ENCODE peak calls at places on chromosome X, in five cellular contexts. E is epithelial cell of proximal tubule; W is stimulated activated naive B cell treated with anti-CD40 and anti-IgM and Interleukin-4, amounts not matched to agents 10 μg/mL and 1 μg/mL and 100 μg/mL, for 72 hours; R is HuH-7; O is neural progenitor cell. V is an unnamed sample.

GRCh38 chrX:140762061-140762460 is 52.5 kb downstream of the LINC00632 start:
- DNase-seq in E (no peak), W (peak), R (peak), O (peak), V (no peak)

GRCh38 chrX:67044029-67044653 is 405.3 kb upstream of the EDA2R start:
- DNase-seq in E (no peak), O (no peak), W (no peak), R (no peak), V (no peak)

GRCh38 chrX:51860679-51861078 is 32.7 kb upstream of the MAGED1 start:
- DNase-seq in W (no peak), O (peak), R (peak), E (no peak), V (no peak)

GRCh38 chrX:41300758-41301437 is 33.1 kb upstream of the DDX3X start:
- DNase-seq in O (no peak), R (no peak), W (no peak), E (no peak), V (no peak)

GRCh38 chrX:87338510-87338909 is 179.1 kb upstream of the KLHL4 start:
- DNase-seq in O (peak), E (peak), W (no peak), R (no peak), V (no peak)

GRCh38 chrX:1451676-1452496 is 823 bp downstream of the ASMTL start:
- DNase-seq in R (no peak), E (no peak), W (peak), O (peak), V (no peak)

GRCh38 chrX:70455366-70456202 is 10.9 kb downstream of the DLG3 start:
- DNase-seq in E (no peak), O (peak), R (no peak), W (no peak), V (no peak)

GRCh38 chrX:119181491-119181890 is 53.9 kb upstream of the KIAA1210 start:
- DNase-seq in W (no peak), R (peak), O (peak), E (peak), V (no peak)

GRCh38 chrX:103847174-103847870 is 15.3 kb upstream of the RAB9B start:
- DNase-seq in O (no peak), W (no peak), R (no peak), E (no peak), V (no peak)

GRCh38 chrX:153665726-153666306 is 7.8 kb downstream of the PNCK start:
- DNase-seq in W (no peak), O (no peak), E (no peak), R (no peak), V (no peak)

GRCh38 chrX:21056636-21057035 is 317.6 kb upstream of the CNKSR2 start:
- DNase-seq in O (no peak), R (no peak), E (no peak), W (no peak), V (no peak)

GRCh38 chrX:10744011-10744410 is 123.6 kb upstream of the MID1 start:
- DNase-seq in W (no peak), O (peak), E (no peak), R (no peak), V (no peak)

GRCh38 chrX:5051831-5052491 is 1176.7 kb downstream of the NLGN4X start:
- DNase-seq in R (no peak), E (peak), O (no peak), W (no peak), V (no peak)

GRCh38 chrX:75229774-75230173 is 44.1 kb upstream of the UPRT start:
- DNase-seq in E (no peak), O (no peak), W (no peak), R (no peak), V (peak)

GRCh38 chrX:24148118-24148517 is 1.4 kb upstream of the ZFX start:
- DNase-seq in W (no peak), O (no peak), R (no peak), E (no peak), V (no peak)

GRCh38 chrX:132833373-132833772 is 125.1 kb downstream of the HS6ST2 start:
- DNase-seq in O (no peak), E (no peak), W (no peak), R (no peak), V (no peak)

GRCh38 chrX:78111140-78111931 is 7.3 kb downstream of the PGK1 start:
- DNase-seq in E (no peak), W (no peak), R (no peak), O (no peak), V (no peak)

GRCh38 chrX:44569122-44569521 is 26.5 kb upstream of the FUNDC1 start:
- DNase-seq in O (no peak), E (no peak), R (no peak), W (no peak), V (no peak)

GRCh38 chrX:55758033-55758432 is 40.5 kb downstream of the RRAGB start:
- DNase-seq in W (no peak), R (no peak), E (no peak), O (no peak), V (no peak)

GRCh38 chrX:139932901-139933796 is at the start of gene ATP11C:
- DNase-seq in O (peak), R (no peak), W (peak), E (no peak), V (peak)

GRCh38 chrX:121260568-121261240 is 213.3 kb downstream of the GLUD2 start:
- DNase-seq in O (peak), R (no peak), W (no peak), E (no peak), V (no peak)